ENCODE peak calls at places on chromosomes 16 and 17, in four cellular contexts. O is WTC11, A is AG08396, R is NCI-H2171. E is an unnamed sample.

GRCh38 chr16:1256874-1257322 is 1.0 kb downstream of the TPSD1 start:
- DNase-seq in O (no peak), A (no peak), R (no peak), E (no peak)

GRCh38 chr16:30600215-30600614 is 10.0 kb downstream of the ZNF689 start:
- DNase-seq in O (no peak), A (no peak), R (no peak), E (no peak)

GRCh38 chr17:57986841-57987581 is 1.0 kb downstream of the VEZF1 start:
- DNase-seq in O (peak), A (peak), R (peak), E (peak)

GRCh38 chr17:41824086-41824485 is 11.3 kb downstream of the FKBP10 start:
- DNase-seq in O (no peak), A (no peak), R (no peak), E (no peak)

GRCh38 chr16:85553436-85554113 is 59.5 kb upstream of the GSE1 start:
- DNase-seq in O (peak), A (peak), R (peak), E (peak)

GRCh38 chr17:11889266-11889665 is 108.0 kb downstream of the ZNF18 start:
- DNase-seq in O (no peak), A (no peak), R (no peak), E (no peak)

GRCh38 chr16:87860553-87861299 is 8.6 kb downstream of the SLC7A5 start:
- DNase-seq in O (no peak), A (no peak), R (peak), E (no peak)

GRCh38 chr17:36593651-36594316 is 2.1 kb downstream of the DHRS11 start:
- DNase-seq in O (no peak), A (no peak), R (no peak), E (no peak)

GRCh38 chr17:27577884-27578717 is 52.9 kb upstream of the LGALS9 start:
- DNase-seq in O (no peak), A (no peak), R (no peak), E (no peak)

GRCh38 chr17:4908301-4908700 is 5.4 kb upstream of the CHRNE start:
- DNase-seq in O (peak), A (no peak), R (no peak), E (no peak)

GRCh38 chr16:85365120-85365519 is 248.0 kb upstream of the GSE1 start:
- DNase-seq in O (no peak), A (no peak), R (peak), E (no peak)

GRCh38 chr17:44308865-44309264 is 464 bp downstream of the RUNDC3A start:
- DNase-seq in O (no peak), A (no peak), R (no peak), E (no peak)

GRCh38 chr17:37825851-37826250 is 81.0 kb upstream of the HNF1B start:
- DNase-seq in O (no peak), A (no peak), R (no peak), E (no peak)

GRCh38 chr16:49504023-49504364 is 130.4 kb downstream of the C16orf78 start:
- DNase-seq in O (no peak), A (no peak), R (no peak), E (no peak)

GRCh38 chr16:87305505-87306391 is 11.4 kb downstream of the C16orf95 start:
- DNase-seq in O (peak), A (peak), R (no peak), E (peak)

GRCh38 chr17:10349403-10349802 is 23.4 kb downstream of the MYH13 start:
- DNase-seq in O (peak), A (no peak), R (no peak), E (no peak)

GRCh38 chr16:82070656-82071369 is 35.8 kb downstream of the HSD17B2 start:
- DNase-seq in O (no peak), A (peak), R (no peak), E (no peak)

GRCh38 chr17:66464921-66465320 is 162.5 kb downstream of the PRKCA start:
- DNase-seq in O (no peak), A (no peak), R (no peak), E (no peak)

GRCh38 chr17:60579090-60579489 is 20.9 kb upstream of the PPM1D start:
- DNase-seq in O (no peak), A (no peak), R (no peak), E (no peak)

GRCh38 chr17:8001976-8002645 is at the start of gene GUCY2D:
- DNase-seq in O (no peak), A (peak), R (no peak), E (no peak)

GRCh38 chr17:41512789-41513547 is 5.7 kb downstream of the KRT15 start:
- DNase-seq in O (no peak), A (no peak), R (no peak), E (no peak)

GRCh38 chr16:177981-178676 is 1.6 kb downstream of the HBA1 start:
- DNase-seq in O (no peak), A (no peak), R (no peak), E (no peak)

E was measured in HuH-7.